ENCODE peak calls at places on chromosomes 4 and X, in six cellular contexts. F is upper lobe of left lung, M is mammary epithelial cell, C is lower lobe of right lung, T is K562, Q is stomach. B is an unnamed sample.

GRCh38 chr4:2939383-2940243 is 23.6 kb downstream of the NOP14 start:
- DNase-seq in F (no peak), M (no peak), C (no peak), T (no peak), Q (peak; percentile 19), B (no peak)

GRCh38 chr4:6826781-6827508 is 44.4 kb downstream of the KIAA0232 start:
- DNase-seq in F (no peak), M (no peak), C (no peak), T (peak; percentile 67), Q (no peak), B (no peak)

GRCh38 chr4:85127653-85128052 is 161.2 kb upstream of the WDFY3 start:
- DNase-seq in F (peak; percentile 34), M (peak; percentile 17), C (no peak), T (peak; percentile 61), Q (no peak), B (no peak)

GRCh38 chrX:51332188-51332942 is at the start of gene NUDT10:
- DNase-seq in F (peak; percentile 88), M (peak; percentile 51), C (peak; percentile 43), T (no peak), Q (no peak), B (peak; percentile 70)

GRCh38 chrX:134459683-134460004 is 321 bp upstream of the HPRT1 start:
- DNase-seq in F (no peak), M (no peak), C (no peak), T (no peak), Q (no peak), B (no peak)

GRCh38 chr4:6325791-6326290 is 56.2 kb downstream of the WFS1 start:
- DNase-seq in F (peak; percentile 42), M (no peak), C (no peak), T (no peak), Q (no peak), B (no peak)

GRCh38 chr4:54657556-54658313 is at the start of gene KIT:
- DNase-seq in F (peak; percentile 91), M (no peak), C (peak; percentile 58), T (peak; percentile 80), Q (peak; percentile 57), B (peak; percentile 65)

GRCh38 chr4:20364969-20365368 is 113.3 kb downstream of the SLIT2 start:
- DNase-seq in F (no peak), M (no peak), C (no peak), T (no peak), Q (no peak), B (no peak)

GRCh38 chr4:116275006-116275405 is 810.4 kb downstream of the TRAM1L1 start:
- DNase-seq in F (peak; percentile 26), M (no peak), C (no peak), T (no peak), Q (no peak), B (no peak)

GRCh38 chrX:47843363-47843762 is 6.7 kb downstream of the ZNF81 start:
- DNase-seq in F (no peak), M (no peak), C (no peak), T (no peak), Q (no peak), B (no peak)

GRCh38 chrX:11870789-11871188 is 112.8 kb downstream of the MSL3 start:
- DNase-seq in F (no peak), M (no peak), C (no peak), T (no peak), Q (no peak), B (no peak)

GRCh38 chr4:14877246-14878220 is 124.7 kb upstream of the CPEB2 start:
- DNase-seq in F (no peak), M (no peak), C (no peak), T (no peak), Q (peak; percentile 56), B (no peak)

GRCh38 chr4:152535236-152535902 is 523 bp downstream of the FBXW7 start:
- DNase-seq in F (peak; percentile 89), M (no peak), C (peak; percentile 53), T (peak; percentile 40), Q (no peak), B (no peak)

GRCh38 chrX:3527811-3528210 is 181.4 kb upstream of the MXRA5 start:
- DNase-seq in F (no peak), M (no peak), C (no peak), T (no peak), Q (no peak), B (no peak)

GRCh38 chrX:120839506-120839905 is 36.2 kb downstream of the CT47B1 start:
- DNase-seq in F (no peak), M (peak; percentile 20), C (no peak), T (no peak), Q (no peak), B (no peak)

GRCh38 chrX:32448320-32448719 is 763.0 kb downstream of the DMD start:
- DNase-seq in F (no peak), M (no peak), C (no peak), T (no peak), Q (no peak), B (no peak)

GRCh38 chr4:182644326-182645050 is 272.7 kb downstream of the DCTD start:
- DNase-seq in F (no peak), M (peak; percentile 25), C (no peak), T (no peak), Q (no peak), B (no peak)

GRCh38 chrX:70479197-70479969 is 34.7 kb downstream of the DLG3 start:
- DNase-seq in F (no peak), M (peak; percentile 60), C (no peak), T (no peak), Q (no peak), B (no peak)
- H3K4me1 ChIP-seq in F (peaks cover 6% of the 10 kb centered on the region), M (peaks cover 18% of the 10 kb centered on the region), C (peaks cover 28% of the 10 kb centered on the region), T (no peaks in the 10 kb centered on the region), Q (peaks cover 49% of the 10 kb centered on the region), B (peaks cover 15% of the 10 kb centered on the region)

GRCh38 chrX:41333744-41333993 is 293 bp upstream of the DDX3X start:
- DNase-seq in F (no peak), M (no peak), C (no peak), T (no peak), Q (no peak), B (no peak)

GRCh38 chrX:41334866-41335589 is 1.1 kb downstream of the DDX3X start:
- DNase-seq in F (no peak), M (peak; percentile 60), C (peak; percentile 61), T (peak; percentile 36), Q (peak; percentile 69), B (peak; percentile 82)

GRCh38 chrX:41332988-41333743 is 796 bp upstream of the DDX3X start:
- DNase-seq in F (peak; percentile 97), M (peak; percentile 82), C (peak; percentile 91), T (peak; percentile 87), Q (peak; percentile 88), B (peak; percentile 95)

GRCh38 chrX:41335590-41336331 is 1.8 kb downstream of the DDX3X start:
- DNase-seq in F (no peak), M (peak; percentile 29), C (no peak), T (no peak), Q (no peak), B (no peak)

DNA sequence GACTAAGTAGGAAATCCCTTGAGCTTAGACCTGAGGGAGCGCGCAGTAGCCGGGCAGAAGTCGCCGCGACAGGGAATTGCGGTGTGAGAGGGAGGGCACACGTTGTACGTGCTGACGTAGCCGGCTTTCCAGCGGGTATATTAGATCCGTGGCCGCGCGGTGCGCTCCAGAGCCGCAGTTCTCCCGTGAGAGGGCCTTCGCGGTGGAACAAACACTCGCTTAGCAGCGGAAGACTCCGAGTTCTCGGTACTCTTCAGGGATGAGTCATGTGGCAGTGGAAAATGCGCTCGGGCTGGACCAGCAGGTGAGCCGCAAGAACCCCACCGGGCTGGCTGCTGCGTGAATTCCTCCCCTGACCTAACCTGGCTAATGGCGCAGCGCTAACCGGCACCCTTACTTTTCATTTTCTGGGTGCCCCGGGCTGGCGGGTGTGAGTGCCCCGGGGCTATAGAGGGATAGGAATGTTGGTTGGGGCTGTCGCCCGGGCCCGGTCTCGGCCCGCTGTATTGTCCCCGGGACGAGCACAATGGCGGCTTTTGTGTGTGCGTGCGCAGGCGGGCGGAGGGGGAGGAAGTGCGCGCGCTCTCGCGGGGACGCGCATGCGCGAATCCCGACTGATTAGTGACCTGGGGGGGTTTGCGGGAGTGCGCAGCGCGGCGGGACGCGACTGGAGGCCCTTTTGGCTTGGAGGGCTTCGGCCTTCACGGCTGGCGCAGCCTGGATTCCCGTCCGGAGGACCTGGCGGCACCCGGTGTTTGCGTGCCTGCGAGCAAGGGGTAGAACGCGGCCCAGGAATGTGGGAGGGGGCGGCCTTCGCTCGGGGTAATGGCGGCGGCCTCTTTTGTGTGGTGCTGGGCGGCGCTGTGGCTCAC is at the start of gene DDX3X:
- DNase-seq in F (peak; percentile 97), M (peak; percentile 91), C (peak; percentile 88), T (peak; percentile 73), Q (peak; percentile 92), B (peak; percentile 94)
- TF ChIP-seq CTCF in F (peak; percentile 68), M (no peak), C (peak; percentile 18), T (peak; percentile 37), Q (no peak), B (peak; percentile 63)

DNA sequence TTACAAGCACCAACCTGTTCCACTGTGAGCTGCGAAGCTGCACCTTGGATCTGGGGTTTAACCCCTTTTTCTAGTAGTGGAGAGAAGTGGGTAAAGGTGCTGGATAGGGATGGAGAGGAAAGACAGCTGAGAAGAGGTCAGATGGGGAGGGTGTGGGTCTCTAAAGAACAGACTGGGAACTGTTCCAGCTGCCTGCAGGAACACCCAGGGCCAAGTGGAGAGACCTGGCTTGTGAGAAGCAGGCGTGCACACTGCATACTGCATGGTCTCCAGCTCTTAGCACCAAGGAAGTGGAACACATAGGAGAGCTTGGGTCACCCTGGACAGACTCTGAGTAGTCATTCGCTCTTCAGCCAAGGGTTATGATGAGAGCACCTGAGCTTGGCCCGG is 16.1 kb downstream of the BCOR start:
- DNase-seq in F (no peak), M (no peak), C (no peak), T (no peak), Q (no peak), B (no peak)
- H3K4me1 ChIP-seq in F (peaks cover 25% of the 10 kb centered on the region), M (peaks cover 4% of the 10 kb centered on the region), C (peaks cover 39% of the 10 kb centered on the region), T (peaks cover 38% of the 10 kb centered on the region), Q (peaks cover 71% of the 10 kb centered on the region), B (no peaks in the 10 kb centered on the region)

DNA sequence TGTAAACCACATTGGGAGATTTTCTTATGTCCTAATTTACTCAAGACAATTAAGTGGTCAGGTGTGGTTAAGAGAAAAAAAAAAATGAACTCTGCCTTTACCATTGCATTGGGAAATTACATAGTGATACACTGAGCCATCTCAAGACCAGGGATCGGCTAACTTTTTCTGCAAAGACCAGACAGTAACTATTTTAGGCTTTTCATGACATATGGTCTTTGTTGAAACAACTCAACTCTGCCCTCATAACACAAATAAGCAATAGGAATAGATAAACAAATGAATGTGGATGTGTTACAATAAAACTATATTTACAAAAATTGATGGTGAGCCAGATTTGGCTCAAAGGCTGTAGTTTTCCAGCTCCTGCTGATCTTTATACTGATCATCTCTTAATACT is 632.7 kb upstream of the INTU start:
- DNase-seq in F (no peak), M (no peak), C (no peak), T (no peak), Q (no peak), B (no peak)
- TF ChIP-seq CTCF in F (no peak), M (no peak), C (no peak), T (no peak), Q (no peak), B (no peak)

GRCh38 chr4:8180310-8181093 is 18.6 kb upstream of the SH3TC1 start:
- DNase-seq in F (no peak), M (peak; percentile 56), C (no peak), T (no peak), Q (peak; percentile 51), B (no peak)

GRCh38 chr4:8181844-8182243 is 17.2 kb upstream of the SH3TC1 start:
- DNase-seq in F (peak; percentile 66), M (no peak), C (peak; percentile 47), T (peak; percentile 29), Q (peak; percentile 77), B (no peak)

GRCh38 chr4:8182294-8182693 is 16.8 kb upstream of the SH3TC1 start:
- DNase-seq in F (peak; percentile 55), M (no peak), C (no peak), T (no peak), Q (no peak), B (no peak)

GRCh38 chr4:8179771-8180170 is 19.3 kb upstream of the SH3TC1 start:
- DNase-seq in F (no peak), M (no peak), C (no peak), T (no peak), Q (no peak), B (no peak)

GRCh38 chr4:8181119-8181518 is 18.0 kb upstream of the SH3TC1 start:
- DNase-seq in F (no peak), M (no peak), C (no peak), T (no peak), Q (no peak), B (no peak)
- H3K4me1 ChIP-seq in F (peaks cover 26% of the 10 kb centered on the region), M (peaks cover 41% of the 10 kb centered on the region), C (peaks cover 36% of the 10 kb centered on the region), T (peaks cover 2% of the 10 kb centered on the region), Q (peaks cover 31% of the 10 kb centered on the region), B (no peaks in the 10 kb centered on the region)